ENCODE peak calls at places on chromosomes 5 and 9, in four cellular contexts. C is natural killer cell, O is cardiac fibroblast, K is GM23338. P is an unnamed sample.

GRCh38 chr5:124596595-124597388 is 149.6 kb downstream of the ZNF608 start:
- DNase-seq in O (peak; percentile 87), C (no peak), K (no peak), P (no peak)

GRCh38 chr5:149486726-149487635 is 64.3 kb downstream of the CSNK1A1 start:
- DNase-seq in C (no peak), O (peak; percentile 77), K (no peak), P (no peak)

GRCh38 chr5:138760448-138761110 is 7.4 kb downstream of the CTNNA1 start:
- DNase-seq in C (no peak), O (no peak), K (no peak), P (no peak)

GRCh38 chr5:134997015-134997414 is 29.3 kb downstream of the CATSPER3 start:
- DNase-seq in C (no peak), K (no peak), O (no peak), P (no peak)

GRCh38 chr9:113985968-113986585 is 92.0 kb downstream of the AMBP start:
- DNase-seq in O (peak; percentile 11), C (no peak), K (no peak), P (no peak)

GRCh38 chr9:15182003-15182695 is 124.9 kb downstream of the TTC39B start:
- DNase-seq in O (no peak), C (no peak), K (no peak), P (no peak)

GRCh38 chr9:109730228-109730627 is 49.8 kb upstream of the PALM2AKAP2 start:
- DNase-seq in O (no peak), K (no peak), C (no peak), P (no peak)

GRCh38 chr5:136350339-136350738 is 15.0 kb downstream of the TRPC7 start:
- DNase-seq in C (no peak), O (no peak), K (no peak), P (no peak)

GRCh38 chr9:34379334-34380033 is 2.8 kb upstream of the MYORG start:
- DNase-seq in K (peak; percentile 93), C (peak; percentile 78), O (peak; percentile 88), P (peak; percentile 92)

GRCh38 chr5:62315376-62316049 is 9.5 kb downstream of the KIF2A start:
- DNase-seq in K (no peak), C (no peak), O (no peak), P (no peak)

GRCh38 chr5:16072616-16073015 is 107.0 kb downstream of the MARCHF11 start:
- DNase-seq in C (no peak), K (no peak), O (no peak), P (no peak)

GRCh38 chr5:55033568-55033967 is 9.5 kb downstream of the GZMK start:
- DNase-seq in C (no peak), O (no peak), K (no peak), P (no peak)

GRCh38 chr5:89087128-89087527 is 204.1 kb upstream of the MEF2C start:
- DNase-seq in C (no peak), K (no peak), O (no peak), P (peak; percentile 21)

GRCh38 chr9:94950733-94951590 is 224.5 kb downstream of the AOPEP start:
- DNase-seq in C (no peak), K (no peak), O (no peak), P (no peak)

GRCh38 chr5:92562065-92562464 is 1019.0 kb downstream of the NR2F1-AS1 start:
- DNase-seq in K (no peak), C (no peak), O (no peak), P (no peak)

GRCh38 chr9:90684776-90685175 is 42.2 kb upstream of the DIRAS2 start:
- DNase-seq in O (no peak), K (no peak), C (no peak), P (no peak)

GRCh38 chr9:130185494-130186005 is 13.3 kb downstream of the NCS1 start:
- DNase-seq in O (no peak), K (no peak), C (no peak), P (no peak)

GRCh38 chr9:107039546-107039945 is 176.6 kb downstream of the ZNF462 start:
- DNase-seq in O (peak; percentile 61), K (no peak), C (no peak), P (no peak)

DNA sequence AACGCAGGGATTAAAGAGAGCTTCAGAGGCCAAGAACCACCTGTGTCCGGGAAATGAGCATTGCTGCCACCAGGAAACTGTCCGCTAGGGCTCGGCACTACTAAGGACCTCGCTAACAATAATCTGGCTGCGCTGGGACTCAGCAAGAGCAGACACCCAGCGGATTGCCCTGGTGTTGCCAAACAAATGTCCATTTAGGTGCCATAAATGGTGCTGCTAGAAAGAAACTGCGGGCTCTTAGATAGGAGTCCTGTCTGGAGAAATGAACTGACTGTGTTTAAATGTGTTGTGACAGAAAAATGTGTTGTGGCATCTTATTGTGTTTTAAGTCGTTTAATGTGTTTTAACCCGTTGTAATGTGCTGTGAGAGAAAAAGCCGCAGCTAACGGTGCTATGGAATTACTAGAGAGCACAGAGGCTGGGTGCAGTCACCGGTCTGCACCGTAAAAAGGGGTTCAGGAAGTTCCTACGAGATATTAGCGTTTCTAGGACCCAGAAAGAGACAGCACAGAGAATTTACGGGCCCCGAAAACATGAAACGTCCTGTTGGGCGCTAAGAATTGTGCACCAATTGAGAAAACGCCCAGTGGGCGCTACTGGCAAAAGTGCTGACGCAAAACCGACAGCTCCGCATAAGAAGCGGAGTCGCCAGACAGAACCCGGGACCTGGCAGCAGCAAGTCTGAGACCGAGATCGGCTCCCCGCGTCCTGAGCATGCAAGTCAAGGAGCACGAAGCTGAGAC is 90.6 kb downstream of the ANXA2R start:
- DNase-seq in O (peak; percentile 81), K (peak; percentile 50), C (peak; percentile 61), P (peak; percentile 77)
- TF ChIP-seq CTCF in O (peak; percentile 51), K (no peak), C (peak; percentile 50), P (peak; percentile 24)

GRCh38 chr9:132502480-132502879 is 79.9 kb upstream of the BARHL1 start:
- DNase-seq in O (no peak), K (no peak), C (no peak), P (no peak)
- TF ChIP-seq CTCF in O (no peak), K (peak; percentile 15), C (no peak), P (no peak)

GRCh38 chr9:37740631-37741328 is 12.8 kb upstream of the TRMT10B start:
- DNase-seq in O (no peak), C (no peak), K (no peak), P (no peak)

GRCh38 chr9:37740128-37740527 is 13.5 kb upstream of the TRMT10B start:
- DNase-seq in O (no peak), K (no peak), C (no peak), P (no peak)

GRCh38 chr9:37739222-37739621 is 14.4 kb upstream of the TRMT10B start:
- DNase-seq in K (no peak), C (no peak), O (no peak), P (no peak)
- TF ChIP-seq CTCF in K (no peak), C (no peak), O (no peak), P (no peak)

DNA sequence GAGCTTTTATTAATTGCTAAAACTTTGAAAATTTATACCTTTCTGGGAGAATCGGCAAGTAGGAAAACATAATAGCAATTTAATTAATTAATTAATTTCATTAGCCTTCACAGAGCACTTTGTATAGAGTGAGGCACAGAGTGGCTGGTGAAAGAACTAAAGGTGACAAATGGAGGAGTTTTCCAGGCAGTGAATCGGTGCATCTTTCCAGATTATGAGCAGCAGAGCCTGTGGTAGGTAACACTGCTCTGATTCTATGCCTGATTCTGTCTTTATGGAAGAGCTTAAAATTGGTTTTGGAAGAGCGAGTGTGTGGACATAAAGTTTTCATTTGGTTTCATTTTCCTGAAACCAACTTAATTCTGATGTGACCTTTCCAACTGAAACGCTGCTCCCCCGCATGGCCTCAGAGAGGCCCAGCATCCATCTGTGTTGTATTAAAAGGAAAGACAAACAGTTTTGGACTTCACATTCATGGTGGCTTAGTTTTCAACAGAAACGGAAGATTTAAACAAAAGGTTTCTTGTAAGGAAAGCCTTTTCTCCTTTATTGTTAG is 188.9 kb upstream of the RPS23 start:
- DNase-seq in C (no peak), K (peak; percentile 17), O (peak; percentile 67), P (no peak)
- TF ChIP-seq CTCF in C (no peak), K (peak; percentile 32), O (peak; percentile 43), P (no peak)

DNA sequence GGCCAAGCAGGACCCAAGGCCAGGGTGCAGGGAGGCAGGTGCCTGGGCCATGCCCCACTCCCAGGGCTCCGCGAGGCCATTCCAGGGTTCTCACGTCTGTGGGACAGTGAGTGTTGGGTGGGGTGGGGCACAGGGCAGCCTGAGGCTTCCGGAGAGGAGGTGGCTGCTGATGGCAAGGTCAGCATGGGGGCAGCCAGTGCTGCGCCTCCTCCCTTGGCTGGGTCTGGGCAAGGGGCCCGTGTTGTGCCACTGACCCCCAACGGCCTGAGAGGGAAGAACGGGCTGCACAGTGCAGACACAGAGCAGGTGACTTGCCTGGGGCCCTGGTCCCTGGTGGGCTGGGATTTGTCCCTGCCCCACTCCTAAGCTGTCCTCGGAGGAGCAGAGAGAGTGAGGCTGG is 82.1 kb downstream of the RXRA start:
- DNase-seq in C (no peak), O (no peak), K (no peak), P (no peak)
- TF ChIP-seq CTCF in C (no peak), O (no peak), K (peak; percentile 3), P (no peak)

GRCh38 chr5:116702776-116703175 is 128.2 kb upstream of the SEMA6A start:
- DNase-seq in K (no peak), O (no peak), C (no peak), P (peak; percentile 24)

GRCh38 chr5:116696356-116696755 is 121.7 kb upstream of the SEMA6A start:
- DNase-seq in K (peak; percentile 54), C (no peak), O (peak; percentile 1), P (peak; percentile 25)

GRCh38 chr5:116703923-116704322 is 129.3 kb upstream of the SEMA6A start:
- DNase-seq in C (no peak), K (peak; percentile 43), O (no peak), P (no peak)

DNA sequence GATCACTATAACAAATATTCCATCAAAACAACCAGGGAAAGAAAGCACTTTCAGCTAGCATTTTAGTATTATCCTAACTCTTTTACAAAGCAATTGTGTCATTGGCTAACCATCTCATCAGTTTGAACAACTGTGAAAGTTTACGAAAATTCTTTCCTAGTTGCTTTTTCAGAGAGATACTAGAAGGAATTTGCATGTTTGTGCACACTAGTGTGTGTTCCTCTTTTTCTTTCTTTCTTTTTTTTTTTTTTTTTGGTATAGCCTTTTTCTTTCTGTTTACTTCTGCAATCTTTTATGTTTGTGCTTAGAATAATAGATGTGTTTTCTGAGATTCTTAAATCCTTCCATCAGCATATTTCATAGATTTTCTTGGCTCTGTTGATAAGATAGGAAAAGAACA is 124.7 kb upstream of the SEMA6A start:
- DNase-seq in K (no peak), O (no peak), C (no peak), P (no peak)
- TF ChIP-seq CTCF in K (no peak), O (no peak), C (no peak), P (no peak)

DNA sequence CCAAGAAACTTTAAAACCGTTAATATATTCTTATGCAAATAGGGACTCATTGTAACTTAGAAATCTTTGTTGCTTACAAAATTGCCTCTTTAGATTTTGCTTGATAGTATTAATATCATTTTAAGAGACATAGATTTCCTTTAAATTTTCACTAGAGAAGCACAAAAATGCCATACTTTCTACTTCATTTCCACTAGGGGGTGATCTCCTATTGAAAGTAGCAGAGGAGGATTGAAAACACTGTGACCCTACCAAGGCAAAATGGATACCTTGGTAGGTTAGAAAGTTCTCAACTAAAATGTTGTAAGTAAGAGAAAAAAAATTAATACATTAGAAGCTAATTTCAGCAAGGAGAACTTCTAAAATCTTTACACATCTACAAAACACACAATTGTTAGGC is 204.9 kb downstream of the CHSY3 start:
- DNase-seq in O (peak; percentile 68), C (no peak), K (peak; percentile 79), P (peak; percentile 10)
- TF ChIP-seq CTCF in O (peak; percentile 63), C (peak; percentile 26), K (peak; percentile 70), P (peak; percentile 48)